ENCODE peak calls at places on chromosomes 1 and 21, in seven cellular contexts. C is hypothalamus; T is GM03348; O is left lung; M is activated effector memory CD4-positive, alpha-beta T cell treated with anti-CD3 and anti-CD28 coated beads, Interleukin-2, amount 50 U/mL, for 16 hours; F is effector CD4-positive, alpha-beta T cell; D is stimulated activated CD4-positive, alpha-beta T cell treated with anti-CD3 and anti-CD28 coated beads, Interleukin-4, amount 100 ng/mL, for 24 hours. J is an unnamed sample.

GRCh38 chr1:39898648-39899603 is 2.8 kb downstream of the MYCL start:
- DNase-seq in C (peak), M (no peak), F (no peak), T (peak), D (no peak), O (no peak), J (no peak)

GRCh38 chr21:35611752-35612151 is 448.6 kb downstream of the SETD4 start:
- DNase-seq in T (no peak), M (no peak), D (no peak), O (no peak), F (no peak), C (no peak), J (no peak)

GRCh38 chr1:160438320-160438918 is 38.1 kb downstream of the VANGL2 start:
- DNase-seq in C (no peak), T (no peak), M (no peak), O (no peak), D (no peak), F (no peak), J (no peak)

GRCh38 chr1:68119445-68119844 is 69.0 kb upstream of the DIRAS3 start:
- DNase-seq in F (no peak), O (no peak), C (no peak), T (no peak), M (no peak), D (no peak), J (no peak)

GRCh38 chr1:1470626-1471388 is 758 bp upstream of the ATAD3B start:
- DNase-seq in T (no peak), D (no peak), F (no peak), O (no peak), C (no peak), M (no peak), J (peak)

GRCh38 chr1:27000817-27001460 is 7.4 kb downstream of the TRNP1 start:
- DNase-seq in C (no peak), T (no peak), D (no peak), M (no peak), F (no peak), O (no peak), J (no peak)

GRCh38 chr21:36065497-36066036 is 4.3 kb upstream of the CBR1 start:
- DNase-seq in C (no peak), F (no peak), O (no peak), M (no peak), D (no peak), T (peak), J (peak)

GRCh38 chr1:221793439-221794078 is 51.7 kb upstream of the DUSP10 start:
- DNase-seq in D (no peak), F (no peak), O (no peak), C (no peak), T (no peak), M (no peak), J (no peak)

GRCh38 chr1:155000725-155001437 is 1.7 kb upstream of the ZBTB7B start:
- DNase-seq in F (peak), M (peak), C (peak), D (peak), T (peak), O (peak), J (no peak)